ENCODE peak calls at places on chromosomes 6 and 20, in six cellular contexts. A, Q, F, K, C and X are unnamed samples.

GRCh38 chr20:23440004-23440403 is 519 bp downstream of the CSTL1 start:
- DNase-seq in A (no peak), Q (no peak), F (no peak), K (no peak), C (no peak), X (no peak)

GRCh38 chr6:80214436-80215022 is 108.1 kb downstream of the BCKDHB start:
- DNase-seq in A (peak), Q (peak), F (no peak), K (no peak), C (peak), X (peak)

GRCh38 chr6:157774153-157775135 is 48.6 kb upstream of the SNX9 start:
- DNase-seq in A (no peak), Q (no peak), F (peak), K (no peak), C (no peak), X (no peak)

GRCh38 chr6:138107752-138108592 is 753 bp upstream of the PERP start:
- DNase-seq in A (no peak), Q (no peak), F (peak), K (no peak), C (no peak), X (peak)

GRCh38 chr6:107870379-107870778 is 46.3 kb upstream of the SCML4 start:
- DNase-seq in A (no peak), Q (no peak), F (no peak), K (no peak), C (peak), X (no peak)

GRCh38 chr6:125717120-125717731 is 32.2 kb upstream of the HEY2 start:
- DNase-seq in A (no peak), Q (no peak), F (no peak), K (no peak), C (no peak), X (no peak)

GRCh38 chr20:35466856-35467255 is 11.5 kb downstream of the CEP250 start:
- DNase-seq in A (no peak), Q (no peak), F (no peak), K (no peak), C (no peak), X (peak)

GRCh38 chr6:75210885-75211739 is 5.3 kb upstream of the COL12A1 start:
- DNase-seq in A (peak), Q (peak), F (no peak), K (no peak), C (peak), X (peak)

GRCh38 chr6:150044621-150045145 is 19.4 kb upstream of the RAET1L start:
- DNase-seq in A (no peak), Q (no peak), F (no peak), K (no peak), C (no peak), X (no peak)

GRCh38 chr6:90294008-90294511 is 2.6 kb downstream of the BACH2 start:
- DNase-seq in A (no peak), Q (no peak), F (no peak), K (no peak), C (no peak), X (no peak)

GRCh38 chr6:168469198-168469943 is 28.4 kb downstream of the SMOC2 start:
- DNase-seq in A (no peak), Q (no peak), F (no peak), K (no peak), C (no peak), X (no peak)

GRCh38 chr6:131317516-131317915 is 182.2 kb downstream of the AKAP7 start:
- DNase-seq in A (no peak), Q (peak), F (no peak), K (no peak), C (peak), X (no peak)

GRCh38 chr6:169799474-169799926 is 48.1 kb downstream of the ERMARD start:
- DNase-seq in A (no peak), Q (no peak), F (no peak), K (no peak), C (no peak), X (peak)

GRCh38 chr6:166656269-166657206 is 29.5 kb upstream of the RPS6KA2 start:
- DNase-seq in A (no peak), Q (peak), F (no peak), K (no peak), C (peak), X (no peak)

GRCh38 chr20:460180-460579 is 2.2 kb downstream of the TBC1D20 start:
- DNase-seq in A (no peak), Q (no peak), F (no peak), K (no peak), C (no peak), X (no peak)

GRCh38 chr6:135938588-135939215 is 87.2 kb downstream of the PDE7B start:
- DNase-seq in A (no peak), Q (peak), F (no peak), K (no peak), C (peak), X (peak)

GRCh38 chr6:44505751-44506150 is 118.2 kb downstream of the CDC5L start:
- DNase-seq in A (no peak), Q (no peak), F (no peak), K (no peak), C (no peak), X (no peak)

GRCh38 chr6:169250660-169251059 is 3.0 kb downstream of the THBS2 start:
- DNase-seq in A (no peak), Q (peak), F (peak), K (no peak), C (peak), X (peak)

GRCh38 chr20:3680701-3681351 is 984 bp downstream of the ADAM33 start:
- DNase-seq in A (no peak), Q (peak), F (no peak), K (no peak), C (no peak), X (no peak)

GRCh38 chr20:49636447-49636846 is 68.5 kb upstream of the PTGIS start:
- DNase-seq in A (no peak), Q (no peak), F (no peak), K (no peak), C (no peak), X (no peak)

GRCh38 chr20:50335105-50335504 is 144.5 kb downstream of the CEBPB start:
- DNase-seq in A (peak), Q (peak), F (peak), K (no peak), C (peak), X (peak)

GRCh38 chr6:165574220-165574619 is 88.8 kb downstream of the PDE10A start:
- DNase-seq in A (no peak), Q (no peak), F (no peak), K (no peak), C (no peak), X (no peak)

GRCh38 chr20:49701313-49701731 is 12.4 kb downstream of the B4GALT5 start:
- DNase-seq in A (no peak), Q (no peak), F (no peak), K (no peak), C (peak), X (no peak)

GRCh38 chr20:23145281-23145700 is 59.2 kb upstream of the CD93 start:
- DNase-seq in A (no peak), Q (peak), F (no peak), K (no peak), C (peak), X (no peak)

GRCh38 chr6:109901976-109902375 is 76.1 kb upstream of the GPR6 start:
- DNase-seq in A (no peak), Q (no peak), F (no peak), K (no peak), C (no peak), X (no peak)

GRCh38 chr6:136069119-136069518 is 181.0 kb downstream of the MTFR2 start:
- DNase-seq in A (no peak), Q (peak), F (no peak), K (no peak), C (peak), X (peak)

GRCh38 chr6:108117427-108118358 is 43.2 kb upstream of the OSTM1 start:
- DNase-seq in A (peak), Q (peak), F (peak), K (no peak), C (peak), X (peak)

GRCh38 chr6:2746557-2747061 is 4.1 kb downstream of the MYLK4 start:
- DNase-seq in A (peak), Q (no peak), F (no peak), K (no peak), C (no peak), X (peak)

GRCh38 chr6:3390698-3391097 is 66.2 kb downstream of the SLC22A23 start:
- DNase-seq in A (no peak), Q (no peak), F (no peak), K (no peak), C (peak), X (no peak)

GRCh38 chr6:67897998-67898607 is 737.0 kb upstream of the ADGRB3 start:
- DNase-seq in A (no peak), Q (no peak), F (no peak), K (no peak), C (no peak), X (no peak)

GRCh38 chr6:33215761-33216649 is 7.7 kb downstream of the RING1 start:
- DNase-seq in A (no peak), Q (no peak), F (no peak), K (no peak), C (no peak), X (no peak)

GRCh38 chr6:44487002-44487401 is 99.5 kb downstream of the CDC5L start:
- DNase-seq in A (no peak), Q (no peak), F (no peak), K (no peak), C (no peak), X (no peak)

GRCh38 chr20:2387180-2387577 is 6.5 kb downstream of the TGM6 start:
- DNase-seq in A (peak), Q (peak), F (peak), K (peak), C (peak), X (peak)

GRCh38 chr6:68740828-68741500 is 105.9 kb downstream of the ADGRB3 start:
- DNase-seq in A (no peak), Q (no peak), F (no peak), K (no peak), C (no peak), X (no peak)

GRCh38 chr6:169367507-169367906 is 113.9 kb upstream of the THBS2 start:
- DNase-seq in A (no peak), Q (no peak), F (no peak), K (no peak), C (no peak), X (no peak)

GRCh38 chr20:3243718-3244358 is 4.8 kb upstream of the SLC4A11 start:
- DNase-seq in A (no peak), Q (no peak), F (no peak), K (no peak), C (no peak), X (no peak)

DNA sequence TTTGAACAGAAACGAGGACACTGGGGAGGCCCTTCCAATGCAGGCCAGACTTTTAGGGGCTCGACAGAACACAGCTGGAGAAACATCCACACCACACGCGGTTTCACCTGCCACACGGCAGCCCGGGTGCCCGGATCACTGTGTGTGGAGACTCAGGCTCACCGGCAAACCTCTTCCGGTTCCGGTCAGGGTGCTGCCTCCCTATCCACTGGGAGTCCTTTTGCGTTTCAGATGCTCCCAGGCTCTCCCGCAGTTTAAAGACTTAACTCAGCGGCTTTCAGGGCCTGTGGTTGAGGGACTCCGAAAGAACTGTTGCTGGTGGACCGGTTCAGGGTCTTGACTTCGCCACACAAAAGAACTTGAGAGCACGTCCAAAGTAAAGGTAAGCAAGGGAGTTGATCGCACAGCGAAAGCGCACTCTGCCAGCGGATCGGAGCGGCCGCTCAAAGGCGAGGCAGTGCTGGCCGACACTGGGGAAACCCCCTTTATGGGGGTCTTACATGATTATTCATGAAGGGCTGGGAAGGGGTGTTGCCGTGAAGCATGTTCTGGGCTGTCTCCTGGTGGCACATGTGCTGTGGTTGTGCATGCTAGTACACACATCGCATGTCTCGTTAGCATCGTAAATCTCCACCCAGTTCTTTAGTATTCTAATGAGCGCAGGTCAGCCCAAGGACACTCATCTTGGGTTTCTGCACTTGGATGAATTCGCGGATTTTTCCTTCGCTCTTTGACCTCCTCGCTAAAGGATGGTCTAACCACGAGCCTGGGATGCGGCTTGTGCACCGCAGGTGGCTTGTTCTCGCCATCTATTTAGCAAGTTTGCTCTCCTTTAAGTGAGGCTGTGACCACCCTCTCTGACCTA is 180.3 kb downstream of the CDH26 start:
- DNase-seq in A (no peak), Q (no peak), F (no peak), K (no peak), C (peak), X (no peak)
- H3K27ac ChIP-seq in A (no peak), Q (no peak), F (no peak), K (no peak), C (no peak), X (no peak)

DNA sequence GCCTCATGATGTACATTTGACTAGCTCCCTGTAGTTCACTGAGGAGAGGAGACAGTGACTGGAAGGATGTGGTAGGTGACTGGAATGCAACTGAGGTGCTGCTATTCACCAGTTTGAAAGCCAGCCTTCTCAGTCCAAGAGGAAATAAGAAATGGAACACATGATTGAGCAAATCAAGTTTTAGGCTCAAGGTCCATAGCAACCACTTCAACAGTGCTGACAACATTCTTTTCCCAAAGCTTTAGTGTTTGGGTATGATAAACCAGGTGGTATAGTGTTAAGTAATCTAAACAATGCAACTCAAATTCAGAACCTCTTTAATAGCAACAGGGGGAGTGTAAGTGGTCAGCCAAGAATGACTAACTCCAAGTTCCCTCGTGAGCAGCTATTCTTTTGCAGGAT is 9.2 kb downstream of the ZHX3 start:
- DNase-seq in A (no peak), Q (peak), F (no peak), K (no peak), C (peak), X (peak)
- H3K23ac ChIP-seq in A (no peak), Q (no peak), F (no peak), K (no peak), C (no peak), X (no peak)

GRCh38 chr6:48236375-48236774 is 125.4 kb upstream of the PTCHD4 start:
- DNase-seq in A (no peak), Q (no peak), F (no peak), K (no peak), C (no peak), X (no peak)

GRCh38 chr6:48229849-48230248 is 118.9 kb upstream of the PTCHD4 start:
- DNase-seq in A (no peak), Q (no peak), F (no peak), K (no peak), C (no peak), X (no peak)

DNA sequence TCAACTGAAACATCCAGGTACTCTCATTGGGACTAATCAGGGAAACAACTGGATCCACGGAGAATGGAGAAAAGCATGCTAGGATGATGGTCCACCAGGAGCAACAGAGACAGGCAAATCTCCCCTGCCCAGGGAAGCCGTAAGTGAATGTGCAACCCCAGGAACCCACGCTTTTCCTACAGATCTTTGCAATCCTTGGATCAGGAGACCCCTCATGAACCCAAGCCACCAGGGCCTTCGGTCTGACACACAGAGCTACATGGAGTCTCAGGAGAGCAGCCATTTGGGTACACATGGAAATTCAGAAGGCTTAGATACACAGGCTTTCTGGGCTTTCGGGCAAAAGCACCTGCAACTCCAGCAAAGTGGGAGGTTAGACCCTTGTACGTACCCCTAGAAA is 122.1 kb upstream of the PTCHD4 start:
- DNase-seq in A (no peak), Q (no peak), F (no peak), K (no peak), C (no peak), X (no peak)
- H2BK15ac ChIP-seq in A (no peak), Q (no peak), F (no peak), K (no peak), C (no peak), X (no peak)

DNA sequence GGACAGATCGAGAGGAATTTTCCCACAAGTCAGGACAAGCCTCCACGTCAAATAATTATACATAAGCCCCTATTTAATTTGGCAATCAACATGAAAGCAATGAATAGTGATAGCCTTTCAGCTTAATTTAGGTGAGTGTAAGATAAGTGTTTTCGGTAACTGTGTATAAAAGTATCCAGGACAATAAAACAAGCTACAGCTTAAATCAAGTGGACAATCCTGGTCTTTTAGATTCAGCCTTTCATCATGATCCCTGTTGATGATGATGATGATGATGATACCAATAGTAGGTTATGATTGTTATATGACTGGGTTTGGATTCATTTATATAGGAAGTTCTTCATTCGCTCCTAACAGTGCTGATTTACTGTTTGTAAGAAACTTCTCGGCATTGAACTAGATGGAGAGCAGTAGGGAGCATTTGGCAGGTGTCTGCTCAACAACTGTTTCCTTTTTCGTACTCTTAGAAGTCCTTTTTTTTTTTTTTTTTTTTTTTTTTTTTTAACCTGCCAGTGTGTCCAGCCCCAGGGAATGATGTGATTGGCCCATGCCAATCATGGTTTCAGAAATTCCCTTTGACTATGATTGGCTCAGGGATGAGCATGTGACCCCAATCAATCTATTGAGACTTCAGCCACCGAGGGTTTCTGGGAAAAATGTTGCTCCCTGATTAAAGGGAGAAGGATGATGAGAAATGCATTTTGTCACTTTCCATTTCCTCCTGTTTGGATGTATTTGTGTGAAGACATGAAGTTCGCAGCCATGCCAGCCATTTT is 11.3 kb upstream of the RNF182 start:
- DNase-seq in A (no peak), Q (no peak), F (no peak), K (no peak), C (no peak), X (peak)
- H3K27ac ChIP-seq in A (no peak), Q (no peak), F (no peak), K (no peak), C (no peak), X (no peak)

DNA sequence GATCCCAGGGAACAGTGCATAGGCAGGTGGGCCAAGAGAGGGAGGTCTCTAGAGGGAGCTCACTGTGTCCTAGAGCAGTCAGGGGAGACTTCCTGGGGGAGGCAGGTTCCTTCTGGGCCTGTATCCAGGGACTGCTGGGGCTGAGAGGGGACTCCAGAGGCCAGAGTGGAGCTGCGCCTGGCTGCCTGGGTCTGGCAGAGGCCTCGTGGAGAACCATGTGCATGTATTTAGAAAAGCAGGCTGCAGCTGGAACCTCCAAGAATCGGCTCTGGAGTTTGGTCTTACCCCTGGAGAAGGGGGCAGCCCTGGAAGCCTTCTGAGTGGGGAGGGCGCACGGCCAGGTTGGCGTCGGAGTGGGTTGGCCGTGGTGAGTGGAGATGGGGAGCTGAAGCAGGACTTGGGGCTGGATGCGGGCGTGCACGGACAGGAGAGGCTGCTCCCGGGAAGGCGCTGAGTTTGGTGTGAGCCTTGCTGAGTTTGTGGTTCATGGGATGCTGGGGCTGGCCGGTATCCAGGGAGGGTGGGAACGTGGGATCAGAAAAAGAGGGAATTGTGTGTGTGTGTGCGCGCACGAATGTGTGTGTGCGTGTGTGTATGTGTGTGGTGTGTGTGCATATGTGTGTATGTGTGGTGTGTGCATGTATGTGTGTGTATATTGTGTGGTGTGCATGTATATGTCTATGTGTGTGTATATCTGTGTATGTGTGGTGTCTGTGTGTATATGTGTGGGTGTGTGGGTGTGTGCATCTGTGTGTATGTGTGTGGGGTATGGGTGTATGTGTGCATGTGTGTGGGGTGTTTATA is 10.8 kb downstream of the VSTM2L start:
- DNase-seq in A (no peak), Q (no peak), F (peak), K (no peak), C (no peak), X (no peak)
- H3K23ac ChIP-seq in A (peak), Q (no peak), F (no peak), K (no peak), C (peak), X (no peak)

GRCh38 chr20:18794428-18794787 is 19.2 kb upstream of the SCP2D1 start:
- DNase-seq in A (no peak), Q (no peak), F (no peak), K (no peak), C (no peak), X (no peak)
- H2BK15ac ChIP-seq in A (no peak), Q (no peak), F (no peak), K (no peak), C (no peak), X (no peak)

GRCh38 chr6:161035182-161035980 is 43.8 kb downstream of the MAP3K4 start:
- DNase-seq in A (no peak), Q (no peak), F (no peak), K (no peak), C (no peak), X (no peak)
- H3K27ac ChIP-seq in A (no peak), Q (no peak), F (peak), K (no peak), C (no peak), X (no peak)